ENCODE peak calls at places on chromosomes 1 and 21, in nine cellular contexts. One of them, this sample, is unnamed.

GRCh38 chr1:18041685-18042355 is 65.8 kb upstream of the IGSF21 start:
- DNase-seq in neural progenitor cell: peak
- DNase-seq in pancreas: no peak
- DNase-seq in coronary artery: no peak
- DNase-seq in fibroblast of lung: no peak
- DNase-seq in cerebellum: no peak
- DNase-seq in NCI-H1105: no peak
- DNase-seq in IMR-90: no peak
- DNase-seq in cardiac fibroblast: no peak
- DNase-seq in this sample: no peak

GRCh38 chr1:65235867-65236805 is 73.2 kb upstream of the DNAJC6 start:
- DNase-seq in cardiac fibroblast: peak
- DNase-seq in NCI-H1105: peak
- DNase-seq in neural progenitor cell: peak
- DNase-seq in pancreas: no peak
- DNase-seq in coronary artery: no peak
- DNase-seq in cerebellum: peak
- DNase-seq in fibroblast of lung: peak
- DNase-seq in IMR-90: peak
- DNase-seq in this sample: peak

GRCh38 chr1:223540485-223541106 is 124.9 kb downstream of the CAPN8 start:
- DNase-seq in cerebellum: no peak
- DNase-seq in fibroblast of lung: no peak
- DNase-seq in coronary artery: no peak
- DNase-seq in IMR-90: no peak
- DNase-seq in cardiac fibroblast: no peak
- DNase-seq in neural progenitor cell: no peak
- DNase-seq in pancreas: peak
- DNase-seq in NCI-H1105: no peak
- DNase-seq in this sample: no peak

GRCh38 chr1:10514490-10515235 is 39.9 kb downstream of the PEX14 start:
- DNase-seq in cardiac fibroblast: peak
- DNase-seq in NCI-H1105: peak
- DNase-seq in pancreas: no peak
- DNase-seq in fibroblast of lung: peak
- DNase-seq in neural progenitor cell: peak
- DNase-seq in IMR-90: peak
- DNase-seq in coronary artery: no peak
- DNase-seq in cerebellum: peak
- DNase-seq in this sample: peak

GRCh38 chr1:217014066-217014465 is 290.8 kb upstream of the ESRRG start:
- DNase-seq in neural progenitor cell: no peak
- DNase-seq in fibroblast of lung: no peak
- DNase-seq in coronary artery: no peak
- DNase-seq in cardiac fibroblast: no peak
- DNase-seq in NCI-H1105: no peak
- DNase-seq in IMR-90: no peak
- DNase-seq in cerebellum: no peak
- DNase-seq in pancreas: no peak
- DNase-seq in this sample: no peak

GRCh38 chr1:15411593-15412487 is 2.2 kb downstream of the EFHD2 start:
- DNase-seq in NCI-H1105: no peak
- DNase-seq in cardiac fibroblast: peak
- DNase-seq in pancreas: peak
- DNase-seq in fibroblast of lung: peak
- DNase-seq in IMR-90: peak
- DNase-seq in neural progenitor cell: no peak
- DNase-seq in cerebellum: no peak
- DNase-seq in coronary artery: no peak
- DNase-seq in this sample: no peak

GRCh38 chr1:238239343-238239742 is 348.6 kb upstream of the ZP4 start:
- DNase-seq in cardiac fibroblast: no peak
- DNase-seq in cerebellum: no peak
- DNase-seq in neural progenitor cell: no peak
- DNase-seq in IMR-90: no peak
- DNase-seq in pancreas: no peak
- DNase-seq in fibroblast of lung: no peak
- DNase-seq in NCI-H1105: no peak
- DNase-seq in coronary artery: no peak
- DNase-seq in this sample: no peak

GRCh38 chr21:15023782-15024181 is 41.0 kb downstream of the NRIP1 start:
- DNase-seq in IMR-90: peak
- DNase-seq in cardiac fibroblast: no peak
- DNase-seq in neural progenitor cell: no peak
- DNase-seq in pancreas: no peak
- DNase-seq in cerebellum: no peak
- DNase-seq in NCI-H1105: no peak
- DNase-seq in coronary artery: no peak
- DNase-seq in fibroblast of lung: no peak
- DNase-seq in this sample: no peak

GRCh38 chr1:117599822-117600221 is 6.0 kb upstream of the TENT5C start:
- DNase-seq in NCI-H1105: no peak
- DNase-seq in cardiac fibroblast: no peak
- DNase-seq in fibroblast of lung: no peak
- DNase-seq in IMR-90: no peak
- DNase-seq in coronary artery: peak
- DNase-seq in pancreas: no peak
- DNase-seq in neural progenitor cell: no peak
- DNase-seq in cerebellum: no peak
- DNase-seq in this sample: peak

GRCh38 chr1:91712981-91713841 is 172.7 kb downstream of the TGFBR3 start:
- DNase-seq in coronary artery: no peak
- DNase-seq in neural progenitor cell: no peak
- DNase-seq in NCI-H1105: no peak
- DNase-seq in pancreas: no peak
- DNase-seq in IMR-90: peak
- DNase-seq in cerebellum: no peak
- DNase-seq in fibroblast of lung: peak
- DNase-seq in cardiac fibroblast: peak
- DNase-seq in this sample: no peak

GRCh38 chr1:160681067-160681890 is 30.3 kb downstream of the CD48 start:
- DNase-seq in cardiac fibroblast: peak
- DNase-seq in coronary artery: no peak
- DNase-seq in cerebellum: no peak
- DNase-seq in neural progenitor cell: peak
- DNase-seq in fibroblast of lung: no peak
- DNase-seq in pancreas: no peak
- DNase-seq in IMR-90: peak
- DNase-seq in NCI-H1105: no peak
- DNase-seq in this sample: peak

GRCh38 chr1:186102559-186103148 is 272.4 kb downstream of the TPR start:
- DNase-seq in coronary artery: no peak
- DNase-seq in pancreas: no peak
- DNase-seq in cardiac fibroblast: peak
- DNase-seq in fibroblast of lung: peak
- DNase-seq in IMR-90: peak
- DNase-seq in cerebellum: no peak
- DNase-seq in NCI-H1105: no peak
- DNase-seq in neural progenitor cell: no peak
- DNase-seq in this sample: no peak

GRCh38 chr1:233113009-233113712 is 162.8 kb downstream of the NTPCR start:
- DNase-seq in IMR-90: peak
- DNase-seq in cerebellum: peak
- DNase-seq in NCI-H1105: no peak
- DNase-seq in fibroblast of lung: peak
- DNase-seq in coronary artery: peak
- DNase-seq in cardiac fibroblast: peak
- DNase-seq in pancreas: no peak
- DNase-seq in neural progenitor cell: peak
- DNase-seq in this sample: no peak

GRCh38 chr1:46818591-46818990 is 19.7 kb downstream of the CYP4B1 start:
- DNase-seq in neural progenitor cell: no peak
- DNase-seq in coronary artery: no peak
- DNase-seq in fibroblast of lung: no peak
- DNase-seq in pancreas: no peak
- DNase-seq in NCI-H1105: no peak
- DNase-seq in cardiac fibroblast: no peak
- DNase-seq in IMR-90: no peak
- DNase-seq in cerebellum: no peak
- DNase-seq in this sample: no peak

GRCh38 chr1:25616932-25617625 is 488 bp downstream of the MAN1C1 start:
- DNase-seq in cardiac fibroblast: no peak
- DNase-seq in cerebellum: peak
- DNase-seq in NCI-H1105: no peak
- DNase-seq in fibroblast of lung: no peak
- DNase-seq in coronary artery: no peak
- DNase-seq in pancreas: no peak
- DNase-seq in neural progenitor cell: peak
- DNase-seq in IMR-90: no peak
- DNase-seq in this sample: peak

GRCh38 chr1:53267761-53268160 is 29.4 kb upstream of the MAGOH start:
- DNase-seq in IMR-90: no peak
- DNase-seq in cerebellum: no peak
- DNase-seq in neural progenitor cell: no peak
- DNase-seq in cardiac fibroblast: no peak
- DNase-seq in NCI-H1105: no peak
- DNase-seq in fibroblast of lung: no peak
- DNase-seq in coronary artery: peak
- DNase-seq in pancreas: no peak
- DNase-seq in this sample: no peak

GRCh38 chr1:217188280-217189235 is 442.3 kb downstream of the GPATCH2 start:
- DNase-seq in fibroblast of lung: peak
- DNase-seq in IMR-90: no peak
- DNase-seq in cardiac fibroblast: peak
- DNase-seq in pancreas: no peak
- DNase-seq in cerebellum: no peak
- DNase-seq in NCI-H1105: no peak
- DNase-seq in coronary artery: no peak
- DNase-seq in neural progenitor cell: no peak
- DNase-seq in this sample: peak

GRCh38 chr1:168483531-168483930 is 60.3 kb downstream of the XCL2 start:
- DNase-seq in neural progenitor cell: no peak
- DNase-seq in cardiac fibroblast: peak
- DNase-seq in cerebellum: no peak
- DNase-seq in fibroblast of lung: peak
- DNase-seq in pancreas: no peak
- DNase-seq in coronary artery: no peak
- DNase-seq in IMR-90: peak
- DNase-seq in NCI-H1105: no peak
- DNase-seq in this sample: no peak

GRCh38 chr1:241591317-241591716 is 48.9 kb downstream of the CHML start:
- DNase-seq in neural progenitor cell: no peak
- DNase-seq in NCI-H1105: no peak
- DNase-seq in pancreas: no peak
- DNase-seq in fibroblast of lung: no peak
- DNase-seq in IMR-90: peak
- DNase-seq in coronary artery: no peak
- DNase-seq in cerebellum: no peak
- DNase-seq in cardiac fibroblast: peak
- DNase-seq in this sample: no peak

GRCh38 chr1:9203623-9204022 is 31.0 kb upstream of the H6PD start:
- DNase-seq in neural progenitor cell: no peak
- DNase-seq in cerebellum: no peak
- DNase-seq in NCI-H1105: no peak
- DNase-seq in coronary artery: no peak
- DNase-seq in pancreas: no peak
- DNase-seq in IMR-90: no peak
- DNase-seq in cardiac fibroblast: no peak
- DNase-seq in fibroblast of lung: no peak
- DNase-seq in this sample: no peak

GRCh38 chr1:197544130-197544529 is 231.2 kb downstream of the DENND1B start:
- DNase-seq in coronary artery: no peak
- DNase-seq in pancreas: no peak
- DNase-seq in NCI-H1105: no peak
- DNase-seq in IMR-90: no peak
- DNase-seq in fibroblast of lung: no peak
- DNase-seq in neural progenitor cell: no peak
- DNase-seq in cardiac fibroblast: no peak
- DNase-seq in cerebellum: no peak
- DNase-seq in this sample: no peak

GRCh38 chr1:44832068-44832700 is 10.9 kb downstream of the PTCH2 start:
- DNase-seq in IMR-90: no peak
- DNase-seq in cerebellum: no peak
- DNase-seq in coronary artery: no peak
- DNase-seq in neural progenitor cell: no peak
- DNase-seq in fibroblast of lung: no peak
- DNase-seq in NCI-H1105: no peak
- DNase-seq in pancreas: no peak
- DNase-seq in cardiac fibroblast: no peak
- DNase-seq in this sample: peak

GRCh38 chr1:206679738-206680211 is 4.9 kb upstream of the MAPKAPK2 start:
- DNase-seq in NCI-H1105: no peak
- DNase-seq in pancreas: no peak
- DNase-seq in coronary artery: no peak
- DNase-seq in cerebellum: no peak
- DNase-seq in neural progenitor cell: no peak
- DNase-seq in IMR-90: no peak
- DNase-seq in fibroblast of lung: no peak
- DNase-seq in cardiac fibroblast: no peak
- DNase-seq in this sample: no peak

GRCh38 chr1:185912504-185912903 is 178.3 kb downstream of the HMCN1 start:
- DNase-seq in cerebellum: no peak
- DNase-seq in coronary artery: no peak
- DNase-seq in fibroblast of lung: no peak
- DNase-seq in IMR-90: no peak
- DNase-seq in pancreas: no peak
- DNase-seq in cardiac fibroblast: no peak
- DNase-seq in NCI-H1105: no peak
- DNase-seq in neural progenitor cell: peak
- DNase-seq in this sample: peak

GRCh38 chr1:172266528-172267174 is 153.8 kb upstream of the C1orf105 start:
- DNase-seq in cerebellum: no peak
- DNase-seq in pancreas: no peak
- DNase-seq in coronary artery: no peak
- DNase-seq in IMR-90: no peak
- DNase-seq in neural progenitor cell: no peak
- DNase-seq in NCI-H1105: no peak
- DNase-seq in fibroblast of lung: no peak
- DNase-seq in cardiac fibroblast: no peak
- DNase-seq in this sample: no peak

GRCh38 chr1:47710075-47711071 is 272.5 kb downstream of the FOXD2 start:
- DNase-seq in coronary artery: peak
- DNase-seq in cardiac fibroblast: peak
- DNase-seq in IMR-90: peak
- DNase-seq in pancreas: peak
- DNase-seq in neural progenitor cell: peak
- DNase-seq in cerebellum: peak
- DNase-seq in NCI-H1105: peak
- DNase-seq in fibroblast of lung: peak
- DNase-seq in this sample: peak